ENCODE peak calls at places on chromosomes 3 and 15, in six cellular contexts. One of them, this sample, is unnamed.

GRCh38 chr15:100171411-100171810 is 170.4 kb downstream of the ADAMTS17 start:
- DNase-seq in GM10248: no peak
- DNase-seq in NCI-H460: no peak
- DNase-seq in amygdala: no peak
- DNase-seq in AML-193: no peak
- DNase-seq in NCI-H1105: no peak
- DNase-seq in this sample: no peak

GRCh38 chr15:43441316-43441715 is 51.6 kb downstream of the TP53BP1 start:
- DNase-seq in GM10248: peak; percentile 35
- DNase-seq in NCI-H460: no peak
- DNase-seq in amygdala: no peak
- DNase-seq in AML-193: peak; percentile 37
- DNase-seq in NCI-H1105: no peak
- DNase-seq in this sample: no peak

GRCh38 chr15:67832031-67832551 is 6.8 kb downstream of the SKOR1 start:
- DNase-seq in GM10248: no peak
- DNase-seq in NCI-H460: peak; percentile 25
- DNase-seq in amygdala: no peak
- DNase-seq in AML-193: peak; percentile 4
- DNase-seq in NCI-H1105: no peak
- DNase-seq in this sample: no peak

GRCh38 chr3:30437172-30437571 is 169.2 kb upstream of the TGFBR2 start:
- DNase-seq in GM10248: no peak
- DNase-seq in NCI-H460: no peak
- DNase-seq in amygdala: no peak
- DNase-seq in AML-193: no peak
- DNase-seq in NCI-H1105: no peak
- DNase-seq in this sample: no peak

GRCh38 chr3:175234075-175234474 is 374.9 kb downstream of the NAALADL2 start:
- DNase-seq in GM10248: no peak
- DNase-seq in NCI-H460: no peak
- DNase-seq in amygdala: no peak
- DNase-seq in AML-193: no peak
- DNase-seq in NCI-H1105: no peak
- DNase-seq in this sample: no peak

GRCh38 chr3:14335774-14336413 is 66.5 kb upstream of the SLC6A6 start:
- DNase-seq in GM10248: no peak
- DNase-seq in NCI-H460: no peak
- DNase-seq in amygdala: no peak
- DNase-seq in AML-193: no peak
- DNase-seq in NCI-H1105: no peak
- DNase-seq in this sample: no peak

GRCh38 chr3:102529452-102529851 is 94.6 kb downstream of the ZPLD1 start:
- DNase-seq in GM10248: no peak
- DNase-seq in NCI-H460: peak; percentile 11
- DNase-seq in amygdala: no peak
- DNase-seq in AML-193: no peak
- DNase-seq in NCI-H1105: no peak
- DNase-seq in this sample: no peak

GRCh38 chr3:182241196-182241776 is 529.6 kb downstream of the SOX2 start:
- DNase-seq in GM10248: no peak
- DNase-seq in NCI-H460: no peak
- DNase-seq in amygdala: no peak
- DNase-seq in AML-193: no peak
- DNase-seq in NCI-H1105: no peak
- DNase-seq in this sample: no peak

GRCh38 chr3:106025151-106025722 is 156.4 kb upstream of the CBLB start:
- DNase-seq in GM10248: no peak
- DNase-seq in NCI-H460: no peak
- DNase-seq in amygdala: no peak
- DNase-seq in AML-193: no peak
- DNase-seq in NCI-H1105: peak; percentile 90
- DNase-seq in this sample: no peak

GRCh38 chr15:40091861-40092415 is 16.7 kb downstream of the BMF start:
- DNase-seq in GM10248: no peak
- DNase-seq in NCI-H460: no peak
- DNase-seq in amygdala: no peak
- DNase-seq in AML-193: no peak
- DNase-seq in NCI-H1105: no peak
- DNase-seq in this sample: no peak

GRCh38 chr3:186361612-186362408 is at the start of gene DGKG:
- DNase-seq in GM10248: peak; percentile 73
- DNase-seq in NCI-H460: no peak
- DNase-seq in amygdala: peak; percentile 56
- DNase-seq in AML-193: peak; percentile 91
- DNase-seq in NCI-H1105: peak; percentile 69
- DNase-seq in this sample: no peak

GRCh38 chr3:169256791-169257522 is 406.6 kb downstream of the MECOM start:
- DNase-seq in GM10248: no peak
- DNase-seq in NCI-H460: no peak
- DNase-seq in amygdala: no peak
- DNase-seq in AML-193: no peak
- DNase-seq in NCI-H1105: no peak
- DNase-seq in this sample: no peak

GRCh38 chr3:143786229-143787199 is 61.8 kb downstream of the SLC9A9 start:
- DNase-seq in GM10248: no peak
- DNase-seq in NCI-H460: no peak
- DNase-seq in amygdala: no peak
- DNase-seq in AML-193: no peak
- DNase-seq in NCI-H1105: no peak
- DNase-seq in this sample: no peak

GRCh38 chr15:49674370-49674769 is 53.5 kb downstream of the DTWD1 start:
- DNase-seq in GM10248: no peak
- DNase-seq in NCI-H460: no peak
- DNase-seq in amygdala: no peak
- DNase-seq in AML-193: no peak
- DNase-seq in NCI-H1105: no peak
- DNase-seq in this sample: no peak

GRCh38 chr15:25184356-25185155 is 229.8 kb downstream of the SNRPN start:
- DNase-seq in GM10248: no peak
- DNase-seq in NCI-H460: no peak
- DNase-seq in amygdala: no peak
- DNase-seq in AML-193: no peak
- DNase-seq in NCI-H1105: no peak
- DNase-seq in this sample: no peak

GRCh38 chr3:194554488-194555098 is 67.8 kb upstream of the ATP13A3 start:
- DNase-seq in GM10248: no peak
- DNase-seq in NCI-H460: no peak
- DNase-seq in amygdala: no peak
- DNase-seq in AML-193: no peak
- DNase-seq in NCI-H1105: no peak
- DNase-seq in this sample: no peak

GRCh38 chr3:128879991-128880390 is 571 bp downstream of the ACAD9 start:
- DNase-seq in GM10248: peak; percentile 26
- DNase-seq in NCI-H460: no peak
- DNase-seq in amygdala: no peak
- DNase-seq in AML-193: peak; percentile 25
- DNase-seq in NCI-H1105: no peak
- DNase-seq in this sample: no peak

This sample was measured in non-pigmented ciliary epithelial cell.